ENCODE peak calls at places on chromosome 1, in eight cellular contexts. Q is HCT116, B is heart left ventricle, S is prostate gland, X is adrenal gland, E is A549, P is K562, G is IMR-90. Z is an unnamed sample.
A peak's percentile ranks its signal among the peaks of the same experiment; 100 is the strongest.

GRCh38 chr1:36350659-36351171 is 27.3 kb upstream of the EVA1B start:
- DNase-seq in Q (no peak), B (no peak), S (no peak), X (no peak), E (peak; percentile 49), P (no peak), G (peak; percentile 80), Z (no peak)

GRCh38 chr1:81812712-81813111 is 12.0 kb downstream of the ADGRL2 start:
- DNase-seq in Q (no peak), B (no peak), S (no peak), X (no peak), E (peak; percentile 34), P (no peak), G (peak; percentile 8), Z (no peak)

GRCh38 chr1:168636200-168636599 is 59.8 kb downstream of the XCL1 start:
- DNase-seq in Q (no peak), B (no peak), S (no peak), X (no peak), E (peak; percentile 24), P (no peak), G (no peak), Z (no peak)

GRCh38 chr1:31678681-31679080 is 25.1 kb downstream of the COL16A1 start:
- DNase-seq in Q (no peak), B (no peak), S (no peak), X (no peak), E (no peak), P (no peak), G (no peak), Z (no peak)

GRCh38 chr1:3357526-3358297 is 96.8 kb upstream of the ARHGEF16 start:
- DNase-seq in Q (no peak), B (no peak), S (no peak), X (no peak), E (no peak), P (no peak), G (no peak), Z (no peak)

GRCh38 chr1:228064296-228064695 is 18.2 kb upstream of the ARF1 start:
- DNase-seq in Q (no peak), B (peak; percentile 23), S (no peak), X (no peak), E (no peak), P (no peak), G (no peak), Z (no peak)

GRCh38 chr1:170685166-170685565 is 21.2 kb downstream of the PRRX1 start:
- DNase-seq in Q (no peak), B (no peak), S (no peak), X (no peak), E (no peak), P (no peak), G (peak; percentile 94), Z (no peak)

GRCh38 chr1:23793018-23793781 is 2.3 kb downstream of the LYPLA2 start:
- DNase-seq in Q (no peak), B (peak; percentile 70), S (peak; percentile 50), X (peak; percentile 54), E (peak; percentile 35), P (peak; percentile 77), G (no peak), Z (no peak)

GRCh38 chr1:71738256-71738655 is 544.1 kb downstream of the NEGR1 start:
- DNase-seq in Q (no peak), B (no peak), S (no peak), X (no peak), E (no peak), P (no peak), G (no peak), Z (no peak)

GRCh38 chr1:67256291-67257172 is 51.1 kb upstream of the IL12RB2 start:
- DNase-seq in Q (no peak), B (no peak), S (no peak), X (no peak), E (no peak), P (no peak), G (no peak), Z (no peak)

GRCh38 chr1:163083690-163084089 is 14.5 kb downstream of the RGS4 start:
- DNase-seq in Q (no peak), B (no peak), S (no peak), X (no peak), E (no peak), P (no peak), G (peak; percentile 70), Z (no peak)

GRCh38 chr1:229641306-229641705 is 15.3 kb downstream of the URB2 start:
- DNase-seq in Q (no peak), B (no peak), S (no peak), X (no peak), E (no peak), P (no peak), G (no peak), Z (no peak)

GRCh38 chr1:16070640-16071355 is 2.7 kb downstream of the FAM131C start:
- DNase-seq in Q (no peak), B (no peak), S (no peak), X (no peak), E (no peak), P (no peak), G (no peak), Z (no peak)

GRCh38 chr1:5962265-5963105 is 29.7 kb downstream of the NPHP4 start:
- DNase-seq in Q (no peak), B (no peak), S (no peak), X (no peak), E (no peak), P (no peak), G (no peak), Z (no peak)

DNA sequence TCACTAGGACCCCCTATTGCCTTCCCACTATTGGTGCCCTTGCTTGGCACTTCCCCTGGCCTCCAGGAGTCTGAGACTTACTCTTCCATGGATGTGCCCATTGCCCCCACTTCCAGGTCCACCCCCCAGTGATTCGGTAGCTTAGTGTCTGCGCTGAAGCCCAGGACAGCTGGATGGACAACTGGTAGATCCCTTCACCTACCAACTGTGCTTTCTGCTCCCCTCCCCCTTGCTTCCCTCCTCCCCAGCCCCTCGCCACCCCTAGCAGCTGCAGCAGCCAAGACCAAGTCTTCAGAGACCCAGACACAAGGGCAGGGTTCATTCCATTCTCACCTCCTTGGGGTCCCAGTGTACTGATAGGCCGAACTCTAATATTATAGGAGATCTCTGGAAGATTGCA is 6.9 kb downstream of the LMNA start:
- DNase-seq in Q (no peak), B (no peak), S (no peak), X (no peak), E (no peak), P (no peak), G (no peak), Z (no peak)
- H3K4me1 ChIP-seq in Q (peaks cover 100% of the 10 kb centered on the region), B (peaks cover 97% of the 10 kb centered on the region), S (peaks cover 83% of the 10 kb centered on the region), X (peaks cover 99% of the 10 kb centered on the region), E (peaks cover 95% of the 10 kb centered on the region), P (peaks cover 74% of the 10 kb centered on the region), G (peaks cover 51% of the 10 kb centered on the region), Z (peaks cover 35% of the 10 kb centered on the region)

GRCh38 chr1:21175670-21176581 is 771 bp downstream of the EIF4G3 start:
- DNase-seq in Q (no peak), B (peak; percentile 48), S (peak; percentile 11), X (peak; percentile 44), E (no peak), P (peak; percentile 88), G (no peak), Z (peak; percentile 51)
- TF ChIP-seq POLR2A in Q (no peak), B (no peak), S (no peak), X (no peak), E (no peak), P (no peak), G (no peak), Z (no peak)

GRCh38 chr1:56453016-56453721 is 126.2 kb downstream of the PLPP3 start:
- DNase-seq in Q (no peak), B (no peak), S (no peak), X (no peak), E (no peak), P (no peak), G (no peak), Z (peak; percentile 49)

GRCh38 chr1:56453722-56454078 is 125.7 kb downstream of the PLPP3 start:
- DNase-seq in Q (no peak), B (no peak), S (no peak), X (no peak), E (no peak), P (no peak), G (no peak), Z (no peak)

GRCh38 chr1:56450004-56450666 is 129.2 kb downstream of the PLPP3 start:
- DNase-seq in Q (no peak), B (no peak), S (no peak), X (no peak), E (no peak), P (no peak), G (no peak), Z (no peak)

GRCh38 chr1:56452027-56453011 is 127.0 kb downstream of the PLPP3 start:
- DNase-seq in Q (no peak), B (peak; percentile 40), S (no peak), X (no peak), E (no peak), P (no peak), G (no peak), Z (peak; percentile 50)

GRCh38 chr1:56451491-56451890 is 127.9 kb downstream of the PLPP3 start:
- DNase-seq in Q (no peak), B (no peak), S (no peak), X (no peak), E (peak; percentile 36), P (no peak), G (no peak), Z (no peak)
- H3K27ac ChIP-seq in Q (no peak overlapping the region), B (no peak overlapping the region), S (no peak overlapping the region), X (no peak overlapping the region), E (peak overlapping the region; percentile 54), P (no peak overlapping the region), G (no peak overlapping the region), Z (peak overlapping the region; percentile 72)

GRCh38 chr1:201286445-201286844 is 3.1 kb downstream of the PKP1 start:
- DNase-seq in Q (no peak), B (no peak), S (no peak), X (no peak), E (no peak), P (no peak), G (no peak), Z (no peak)
- H3K4me1 ChIP-seq in Q (peaks cover 17% of the 10 kb centered on the region), B (peaks cover 5% of the 10 kb centered on the region), S (peaks cover 4% of the 10 kb centered on the region), X (no peaks in the 10 kb centered on the region), E (no peaks in the 10 kb centered on the region), P (no peaks in the 10 kb centered on the region), G (peaks cover 2% of the 10 kb centered on the region), Z (no peaks in the 10 kb centered on the region)

GRCh38 chr1:38005195-38006007 is at the start of gene FHL3:
- DNase-seq in Q (no peak), B (peak; percentile 84), S (no peak), X (peak; percentile 63), E (no peak), P (peak; percentile 95), G (peak; percentile 33), Z (peak; percentile 83)
- TF ChIP-seq POLR2A in Q (peak; percentile 41), B (no peak), S (no peak), X (peak; percentile 40), E (peak; percentile 37), P (peak; percentile 50), G (peak; percentile 43), Z (peak; percentile 78)